ENCODE peak calls at places on chromosomes 2 and 18, in seven cellular contexts. One of them, this sample, is unnamed.

GRCh38 chr2:172734711-172735645 is 667 bp upstream of the RAPGEF4 start:
- DNase-seq in hepatocyte: no peak
- DNase-seq in GM23338: peak
- DNase-seq in HCT116: no peak
- DNase-seq in MM.1S: no peak
- DNase-seq in OCI-LY7: no peak
- DNase-seq in PC-3: no peak
- DNase-seq in this sample: peak

GRCh38 chr2:239928457-239929350 is 96.4 kb downstream of the NDUFA10 start:
- DNase-seq in GM23338: peak
- DNase-seq in OCI-LY7: no peak
- DNase-seq in HCT116: no peak
- DNase-seq in hepatocyte: no peak
- DNase-seq in PC-3: no peak
- DNase-seq in MM.1S: no peak
- DNase-seq in this sample: peak

GRCh38 chr2:2112416-2113131 is 218.5 kb downstream of the MYT1L start:
- DNase-seq in GM23338: no peak
- DNase-seq in hepatocyte: no peak
- DNase-seq in HCT116: no peak
- DNase-seq in MM.1S: no peak
- DNase-seq in PC-3: no peak
- DNase-seq in OCI-LY7: no peak
- DNase-seq in this sample: no peak

GRCh38 chr2:2577366-2577765 is 246.3 kb upstream of the MYT1L start:
- DNase-seq in MM.1S: no peak
- DNase-seq in GM23338: no peak
- DNase-seq in PC-3: no peak
- DNase-seq in hepatocyte: no peak
- DNase-seq in HCT116: no peak
- DNase-seq in OCI-LY7: no peak
- DNase-seq in this sample: peak

GRCh38 chr2:26251893-26252292 is 7.2 kb downstream of the HADHB start:
- DNase-seq in hepatocyte: no peak
- DNase-seq in PC-3: no peak
- DNase-seq in MM.1S: no peak
- DNase-seq in HCT116: no peak
- DNase-seq in GM23338: no peak
- DNase-seq in OCI-LY7: no peak
- DNase-seq in this sample: peak

GRCh38 chr2:195559431-195559914 is 97.6 kb upstream of the SLC39A10 start:
- DNase-seq in hepatocyte: no peak
- DNase-seq in OCI-LY7: peak
- DNase-seq in PC-3: peak
- DNase-seq in HCT116: no peak
- DNase-seq in MM.1S: peak
- DNase-seq in GM23338: peak
- DNase-seq in this sample: peak

GRCh38 chr18:68298340-68298739 is 416.6 kb downstream of the TMX3 start:
- DNase-seq in MM.1S: peak
- DNase-seq in hepatocyte: no peak
- DNase-seq in PC-3: no peak
- DNase-seq in HCT116: no peak
- DNase-seq in OCI-LY7: no peak
- DNase-seq in GM23338: no peak
- DNase-seq in this sample: no peak

GRCh38 chr2:18684202-18685040 is 95.1 kb upstream of the NT5C1B start:
- DNase-seq in MM.1S: peak
- DNase-seq in HCT116: no peak
- DNase-seq in PC-3: no peak
- DNase-seq in OCI-LY7: no peak
- DNase-seq in GM23338: no peak
- DNase-seq in hepatocyte: peak
- DNase-seq in this sample: peak

GRCh38 chr2:218716070-218716469 is 5.4 kb downstream of the TTLL4 start:
- DNase-seq in GM23338: no peak
- DNase-seq in HCT116: no peak
- DNase-seq in OCI-LY7: no peak
- DNase-seq in hepatocyte: no peak
- DNase-seq in PC-3: peak
- DNase-seq in MM.1S: no peak
- DNase-seq in this sample: no peak

GRCh38 chr2:64311948-64312621 is 141.9 kb upstream of the LGALSL start:
- DNase-seq in hepatocyte: peak
- DNase-seq in HCT116: peak
- DNase-seq in OCI-LY7: peak
- DNase-seq in MM.1S: no peak
- DNase-seq in GM23338: peak
- DNase-seq in PC-3: peak
- DNase-seq in this sample: peak

GRCh38 chr2:86044045-86044444 is 61.6 kb downstream of the POLR1A start:
- DNase-seq in OCI-LY7: no peak
- DNase-seq in PC-3: no peak
- DNase-seq in hepatocyte: no peak
- DNase-seq in HCT116: no peak
- DNase-seq in MM.1S: no peak
- DNase-seq in GM23338: no peak
- DNase-seq in this sample: no peak

GRCh38 chr18:25974630-25975077 is 115.8 kb downstream of the SS18 start:
- DNase-seq in GM23338: no peak
- DNase-seq in OCI-LY7: peak
- DNase-seq in PC-3: no peak
- DNase-seq in MM.1S: no peak
- DNase-seq in HCT116: no peak
- DNase-seq in hepatocyte: no peak
- DNase-seq in this sample: no peak

GRCh38 chr2:197212344-197213262 is 98.0 kb downstream of the ANKRD44 start:
- DNase-seq in GM23338: no peak
- DNase-seq in MM.1S: no peak
- DNase-seq in HCT116: no peak
- DNase-seq in hepatocyte: no peak
- DNase-seq in PC-3: no peak
- DNase-seq in OCI-LY7: peak
- DNase-seq in this sample: no peak

GRCh38 chr2:212173771-212174510 is 364.7 kb downstream of the ERBB4 start:
- DNase-seq in MM.1S: no peak
- DNase-seq in hepatocyte: no peak
- DNase-seq in HCT116: no peak
- DNase-seq in PC-3: peak
- DNase-seq in OCI-LY7: no peak
- DNase-seq in GM23338: no peak
- DNase-seq in this sample: no peak

GRCh38 chr2:157327621-157328102 is 2.0 kb upstream of the ERMN start:
- DNase-seq in hepatocyte: peak
- DNase-seq in OCI-LY7: peak
- DNase-seq in GM23338: peak
- DNase-seq in PC-3: peak
- DNase-seq in MM.1S: peak
- DNase-seq in HCT116: peak
- DNase-seq in this sample: peak

GRCh38 chr2:152813381-152813780 is 95.0 kb downstream of the ARL6IP6 start:
- DNase-seq in MM.1S: no peak
- DNase-seq in GM23338: no peak
- DNase-seq in OCI-LY7: no peak
- DNase-seq in hepatocyte: no peak
- DNase-seq in HCT116: no peak
- DNase-seq in PC-3: no peak
- DNase-seq in this sample: no peak

GRCh38 chr2:2763351-2763997 is 432.4 kb upstream of the MYT1L start:
- DNase-seq in GM23338: no peak
- DNase-seq in OCI-LY7: no peak
- DNase-seq in PC-3: no peak
- DNase-seq in HCT116: no peak
- DNase-seq in MM.1S: no peak
- DNase-seq in hepatocyte: no peak
- DNase-seq in this sample: no peak

DNA sequence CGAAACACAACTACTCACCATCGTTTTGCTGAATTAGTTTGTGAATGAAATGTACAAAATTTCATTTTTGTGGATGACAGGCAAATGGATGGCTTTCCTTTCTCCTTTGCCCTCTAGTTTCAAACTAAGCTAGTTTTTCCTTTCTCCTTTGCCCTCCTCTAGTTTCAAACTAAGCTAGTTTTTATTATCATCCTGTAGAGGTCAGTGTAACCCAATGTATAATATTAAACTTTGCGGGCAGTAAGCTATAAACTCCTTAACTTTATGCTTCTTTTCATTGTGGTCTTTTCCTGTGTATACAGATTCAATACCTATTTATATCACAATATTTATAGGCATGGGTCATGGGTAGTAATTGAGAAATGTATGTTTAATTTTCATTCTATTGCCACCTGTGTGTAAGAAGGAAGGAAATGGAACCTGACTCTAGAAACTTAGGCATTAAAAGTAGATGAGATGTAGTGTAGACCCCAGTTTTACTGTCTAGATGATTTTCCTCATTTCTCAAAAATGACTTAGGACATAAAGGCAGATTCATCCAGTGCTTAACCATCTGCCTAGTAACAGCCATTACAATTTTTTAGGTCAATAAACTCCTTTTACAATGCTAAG is 58.1 kb downstream of the MAP3K19 start:
- DNase-seq in GM23338: peak
- DNase-seq in hepatocyte: peak
- DNase-seq in PC-3: peak
- DNase-seq in HCT116: peak
- DNase-seq in OCI-LY7: peak
- DNase-seq in MM.1S: peak
- DNase-seq in this sample: peak
- TF ChIP-seq EZH2phosphoT487 in GM23338: no peak
- TF ChIP-seq EZH2phosphoT487 in hepatocyte: no peak
- TF ChIP-seq EZH2phosphoT487 in PC-3: no peak
- TF ChIP-seq EZH2phosphoT487 in HCT116: no peak
- TF ChIP-seq EZH2phosphoT487 in OCI-LY7: no peak
- TF ChIP-seq EZH2phosphoT487 in MM.1S: no peak
- TF ChIP-seq EZH2phosphoT487 in this sample: no peak

GRCh38 chr2:15912203-15912602 is 28.1 kb upstream of the MYCN start:
- DNase-seq in hepatocyte: peak
- DNase-seq in HCT116: no peak
- DNase-seq in OCI-LY7: no peak
- DNase-seq in MM.1S: no peak
- DNase-seq in GM23338: no peak
- DNase-seq in PC-3: peak
- DNase-seq in this sample: peak
- H3K4me3 ChIP-seq in hepatocyte: no peak
- H3K4me3 ChIP-seq in HCT116: no peak
- H3K4me3 ChIP-seq in OCI-LY7: no peak
- H3K4me3 ChIP-seq in MM.1S: no peak
- H3K4me3 ChIP-seq in GM23338: no peak
- H3K4me3 ChIP-seq in PC-3: no peak
- H3K4me3 ChIP-seq in this sample: no peak

DNA sequence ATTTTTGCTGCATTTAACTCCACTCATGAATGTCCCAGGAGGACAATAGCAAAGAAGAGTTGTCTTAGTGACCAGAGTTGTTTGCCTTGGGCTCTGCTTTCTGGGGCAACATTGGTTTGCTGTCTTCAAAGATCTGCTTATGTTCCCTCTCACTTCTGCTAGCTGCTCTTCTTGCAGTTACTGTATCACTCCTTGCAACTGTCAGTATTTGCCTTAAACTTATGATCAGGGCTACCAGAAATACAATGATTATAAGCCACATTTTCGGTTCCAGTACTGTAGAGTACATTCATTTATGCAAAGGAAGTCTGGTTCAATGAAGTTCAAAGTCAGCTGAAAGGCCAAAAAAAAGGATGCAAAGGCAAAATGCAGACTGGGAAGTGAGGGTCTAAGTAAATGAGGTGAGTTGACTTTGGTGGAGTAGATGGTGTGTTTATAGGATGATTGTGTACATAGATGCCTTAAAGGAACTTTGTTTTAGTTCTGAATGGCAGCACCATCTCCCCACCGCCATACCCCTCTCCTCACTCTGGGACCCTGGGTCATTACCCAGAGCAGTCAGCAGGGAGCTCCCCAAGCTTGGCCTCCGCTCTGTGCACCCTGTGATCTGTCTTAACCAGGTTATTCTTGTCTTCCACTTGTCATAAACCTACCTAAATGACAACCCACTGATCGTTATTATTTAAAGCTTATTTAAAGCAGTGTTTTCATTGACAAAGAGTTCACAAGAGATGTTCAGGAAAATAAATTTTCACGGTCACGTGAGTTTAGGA is 236.0 kb downstream of the DOK6 start:
- DNase-seq in HCT116: no peak
- DNase-seq in hepatocyte: no peak
- DNase-seq in GM23338: peak
- DNase-seq in OCI-LY7: no peak
- DNase-seq in PC-3: no peak
- DNase-seq in MM.1S: no peak
- DNase-seq in this sample: no peak
- TF ChIP-seq EZH2phosphoT487 in HCT116: no peak
- TF ChIP-seq EZH2phosphoT487 in hepatocyte: no peak
- TF ChIP-seq EZH2phosphoT487 in GM23338: no peak
- TF ChIP-seq EZH2phosphoT487 in OCI-LY7: no peak
- TF ChIP-seq EZH2phosphoT487 in PC-3: no peak
- TF ChIP-seq EZH2phosphoT487 in MM.1S: no peak
- TF ChIP-seq EZH2phosphoT487 in this sample: no peak

GRCh38 chr2:10402652-10403215 is 45.4 kb downstream of the ODC1 start:
- DNase-seq in HCT116: no peak
- DNase-seq in OCI-LY7: no peak
- DNase-seq in PC-3: no peak
- DNase-seq in GM23338: no peak
- DNase-seq in hepatocyte: no peak
- DNase-seq in MM.1S: no peak
- DNase-seq in this sample: peak

GRCh38 chr2:10406016-10406415 is 42.1 kb downstream of the ODC1 start:
- DNase-seq in PC-3: no peak
- DNase-seq in HCT116: no peak
- DNase-seq in GM23338: no peak
- DNase-seq in hepatocyte: no peak
- DNase-seq in MM.1S: no peak
- DNase-seq in OCI-LY7: no peak
- DNase-seq in this sample: peak

GRCh38 chr2:10406491-10406890 is 41.6 kb downstream of the ODC1 start:
- DNase-seq in hepatocyte: no peak
- DNase-seq in HCT116: no peak
- DNase-seq in GM23338: no peak
- DNase-seq in MM.1S: no peak
- DNase-seq in OCI-LY7: no peak
- DNase-seq in PC-3: no peak
- DNase-seq in this sample: no peak

GRCh38 chr2:10405441-10405840 is 42.7 kb downstream of the ODC1 start:
- DNase-seq in HCT116: no peak
- DNase-seq in GM23338: no peak
- DNase-seq in PC-3: peak
- DNase-seq in MM.1S: no peak
- DNase-seq in hepatocyte: no peak
- DNase-seq in OCI-LY7: no peak
- DNase-seq in this sample: peak

GRCh38 chr2:10404324-10405143 is 43.6 kb downstream of the ODC1 start:
- DNase-seq in hepatocyte: no peak
- DNase-seq in HCT116: no peak
- DNase-seq in OCI-LY7: no peak
- DNase-seq in PC-3: no peak
- DNase-seq in MM.1S: no peak
- DNase-seq in GM23338: no peak
- DNase-seq in this sample: peak
- H3K4me3 ChIP-seq in hepatocyte: no peak
- H3K4me3 ChIP-seq in HCT116: no peak
- H3K4me3 ChIP-seq in OCI-LY7: no peak
- H3K4me3 ChIP-seq in PC-3: no peak
- H3K4me3 ChIP-seq in MM.1S: no peak
- H3K4me3 ChIP-seq in GM23338: no peak
- H3K4me3 ChIP-seq in this sample: peak